ENCODE peak calls at places on chromosome 10, in four cellular contexts. A is GM12878, U is H1, E is HepG2. K is an unnamed sample.

GRCh38 chr10:90407116-90407515 is 450.7 kb downstream of the HTR7 start:
- DNase-seq in U (no peak), E (no peak), A (no peak), K (no peak)

GRCh38 chr10:73839276-73839966 is 28.0 kb upstream of the NDST2 start:
- DNase-seq in U (no peak), E (no peak), A (no peak), K (no peak)

GRCh38 chr10:110209926-110210662 is 2.7 kb downstream of the MXI1 start:
- DNase-seq in E (no peak), U (peak; percentile 74), A (no peak), K (peak; percentile 29)

GRCh38 chr10:91415816-91416215 is 5.7 kb downstream of the HECTD2 start:
- DNase-seq in U (no peak), E (no peak), A (no peak), K (no peak)

GRCh38 chr10:91077549-91078017 is 142.9 kb upstream of the PCGF5 start:
- DNase-seq in E (no peak), U (no peak), A (no peak), K (no peak)

GRCh38 chr10:102117391-102118159 is 2.6 kb downstream of the LDB1 start:
- DNase-seq in U (peak; percentile 73), E (peak; percentile 78), A (no peak), K (peak; percentile 75)

GRCh38 chr10:17444062-17444714 is 10.2 kb downstream of the ST8SIA6 start:
- DNase-seq in U (no peak), A (peak; percentile 44), E (no peak), K (no peak)

GRCh38 chr10:23096814-23097549 is 1.6 kb downstream of the MSRB2 start:
- DNase-seq in E (no peak), U (no peak), A (no peak), K (no peak)

GRCh38 chr10:97916586-97916985 is 66.9 kb downstream of the GOLGA7B start:
- DNase-seq in A (no peak), E (no peak), U (no peak), K (no peak)

GRCh38 chr10:15416034-15416433 is 44.9 kb upstream of the FAM171A1 start:
- DNase-seq in A (no peak), U (no peak), E (no peak), K (no peak)

GRCh38 chr10:42936580-42936979 is 140.3 kb upstream of the RET start:
- DNase-seq in A (no peak), U (no peak), E (no peak), K (no peak)

GRCh38 chr10:20912969-20913368 is 15.9 kb upstream of the NEBL start:
- DNase-seq in U (no peak), A (no peak), E (no peak), K (no peak)

GRCh38 chr10:118046491-118047362 is at the start of gene RAB11FIP2:
- DNase-seq in U (peak; percentile 97), A (peak; percentile 33), E (peak; percentile 83), K (peak; percentile 67)

GRCh38 chr10:73263948-73264347 is 11.5 kb upstream of the MRPS16 start:
- DNase-seq in U (no peak), A (no peak), E (peak; percentile 17), K (no peak)

GRCh38 chr10:9096288-9096687 is 1041.8 kb downstream of the GATA3 start:
- DNase-seq in E (no peak), U (no peak), A (no peak), K (no peak)

GRCh38 chr10:11328264-11329054 is 283.0 kb downstream of the USP6NL start:
- DNase-seq in A (no peak), E (no peak), U (peak; percentile 45), K (no peak)

DNA sequence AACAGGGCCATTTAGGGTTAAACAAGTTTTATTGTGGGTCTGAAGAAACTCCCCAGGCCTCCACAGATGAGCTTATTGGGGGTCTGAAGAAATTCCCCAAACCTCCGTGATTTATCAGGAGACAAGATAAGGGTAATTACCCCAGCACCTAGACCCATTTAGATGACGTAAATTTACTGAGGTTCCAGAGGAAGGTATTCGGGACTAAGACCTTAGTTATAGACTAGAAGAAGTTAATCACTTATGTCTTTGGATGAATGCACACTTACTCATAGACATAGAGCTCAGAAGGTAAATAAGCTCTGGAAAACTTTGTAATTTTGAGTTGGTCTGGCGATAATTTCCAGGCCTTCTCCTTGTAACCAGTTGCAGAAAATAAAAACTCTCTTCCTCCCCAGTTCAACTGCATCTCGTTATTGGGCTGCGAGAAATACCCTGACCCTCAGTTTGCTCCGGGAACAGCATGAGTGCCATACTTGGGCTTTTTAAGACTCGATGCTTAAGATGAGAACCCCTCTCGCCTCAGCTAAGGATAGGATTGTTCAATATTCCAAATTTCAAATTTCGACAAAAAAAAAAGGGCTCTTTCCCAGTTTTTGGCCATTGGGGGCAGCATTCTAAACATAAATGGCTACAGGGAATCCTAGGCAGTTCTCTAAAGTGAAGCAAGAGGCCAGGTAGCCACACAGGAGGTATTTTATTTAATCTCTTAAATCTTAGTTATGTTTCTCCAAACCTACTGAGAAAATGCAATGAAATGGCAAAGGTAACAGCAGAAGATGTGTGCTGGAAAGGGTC is 74.7 kb upstream of the PFKP start:
- DNase-seq in U (no peak), A (no peak), E (no peak), K (no peak)
- TF ChIP-seq CTCF in U (no peak), A (no peak), E (no peak), K (no peak)

DNA sequence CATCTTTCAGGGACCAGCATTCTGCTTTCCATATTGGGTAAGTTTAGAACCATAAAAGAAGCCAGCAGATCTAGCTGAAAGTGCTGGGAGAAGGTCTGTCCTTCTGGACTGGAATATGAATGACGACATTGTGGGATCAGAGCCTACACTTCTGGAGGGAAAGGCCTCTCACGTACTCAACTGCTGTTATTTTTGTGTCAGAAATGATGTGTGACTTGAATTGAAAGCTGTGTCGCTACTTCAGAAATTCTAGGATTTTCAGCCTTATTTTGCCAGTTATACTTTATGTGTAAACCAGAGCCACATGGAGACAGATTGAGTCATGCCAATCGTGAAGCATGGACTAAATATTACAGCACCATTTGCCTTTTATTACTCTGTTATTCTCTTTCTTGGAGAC is 231.0 kb downstream of the KIAA1217 start:
- DNase-seq in A (no peak), U (no peak), E (no peak), K (no peak)
- H3K27ac ChIP-seq in A (no peak overlapping the region), U (no peak overlapping the region), E (no peak overlapping the region), K (no peak overlapping the region)

GRCh38 chr10:124197301-124198148 is 104.1 kb upstream of the CHST15 start:
- DNase-seq in A (no peak), U (no peak), E (no peak), K (no peak)
- TF ChIP-seq GABPA in A (no peak), U (no peak), E (no peak), K (no peak)

DNA sequence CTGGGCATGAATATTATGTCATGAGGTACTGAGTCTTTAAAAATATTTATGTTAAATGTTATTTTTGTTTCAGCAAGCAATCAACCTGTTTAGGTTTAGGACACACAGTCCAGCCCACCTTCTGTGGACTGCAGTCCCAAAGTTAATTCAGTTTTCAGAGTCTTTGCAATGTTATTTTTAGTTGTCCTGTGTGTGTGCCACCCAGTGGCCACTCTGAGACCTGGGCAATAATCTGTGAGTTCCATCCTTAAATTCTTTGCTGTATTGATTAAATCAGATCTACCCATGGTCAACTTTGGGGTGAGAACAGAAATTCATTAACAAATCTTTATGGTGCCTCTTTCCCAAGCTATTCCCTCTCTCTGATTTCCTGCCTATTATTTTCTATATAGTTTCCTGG is 415.1 kb downstream of the CCSER2 start:
- DNase-seq in E (peak; percentile 7), U (no peak), A (no peak), K (no peak)
- TF ChIP-seq CTCF in E (peak; percentile 53), U (peak; percentile 60), A (peak; percentile 37), K (no peak)

DNA sequence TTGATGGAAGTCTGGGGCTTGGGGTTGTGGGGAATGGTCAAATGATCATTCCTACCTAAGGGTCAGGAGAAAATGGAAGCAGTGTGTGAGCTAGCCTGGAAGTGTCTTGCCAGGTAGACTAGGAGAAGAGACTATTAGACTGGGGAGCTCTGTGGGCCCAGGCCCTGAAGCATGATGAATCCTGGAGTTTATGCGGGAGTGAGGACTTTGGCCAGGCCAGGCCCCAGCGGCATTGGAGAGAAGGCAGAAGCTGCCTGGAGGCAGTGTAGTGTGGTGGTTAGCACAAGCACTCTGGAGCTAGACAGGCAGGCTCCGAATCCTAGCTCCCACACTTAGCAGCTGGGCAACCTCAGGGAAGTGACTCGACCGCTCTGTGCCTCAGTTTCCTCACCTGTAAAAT is 29.3 kb downstream of the ZMIZ1 start:
- DNase-seq in U (no peak), A (no peak), E (no peak), K (no peak)
- H3K27ac ChIP-seq in U (no peak overlapping the region), A (no peak overlapping the region), E (no peak overlapping the region), K (no peak overlapping the region)

GRCh38 chr10:95559466-95559865 is 1.7 kb downstream of the SORBS1 start:
- DNase-seq in A (no peak), E (no peak), U (peak; percentile 67), K (no peak)
- TF ChIP-seq GABPA in A (no peak), E (no peak), U (no peak), K (no peak)

K was measured in HL-60.